ENCODE peak calls at places on chromosomes 2 and 18, in seven cellular contexts. One of them, this sample, is unnamed.
A peak's percentile ranks its signal among the peaks of the same experiment; 100 is the strongest.

GRCh38 chr2:147297820-147298219 is 547.0 kb upstream of the ACVR2A start:
- DNase-seq in trophoblast cell: no peak
- DNase-seq in spleen: no peak
- DNase-seq in BE2C: no peak
- DNase-seq in body of pancreas: no peak
- DNase-seq in HCT116: no peak
- DNase-seq in adrenal gland: no peak
- DNase-seq in this sample: no peak

GRCh38 chr2:131027566-131028528 is 65.4 kb downstream of the FAM168B start:
- DNase-seq in HCT116: no peak
- DNase-seq in body of pancreas: no peak
- DNase-seq in adrenal gland: peak; percentile 9
- DNase-seq in spleen: peak; percentile 59
- DNase-seq in trophoblast cell: no peak
- DNase-seq in BE2C: no peak
- DNase-seq in this sample: no peak

GRCh38 chr2:62785216-62785615 is 79.7 kb downstream of the EHBP1 start:
- DNase-seq in spleen: no peak
- DNase-seq in HCT116: no peak
- DNase-seq in body of pancreas: no peak
- DNase-seq in trophoblast cell: no peak
- DNase-seq in adrenal gland: no peak
- DNase-seq in BE2C: no peak
- DNase-seq in this sample: no peak

GRCh38 chr2:11094021-11094810 is 61.1 kb upstream of the SLC66A3 start:
- DNase-seq in BE2C: no peak
- DNase-seq in adrenal gland: no peak
- DNase-seq in body of pancreas: no peak
- DNase-seq in spleen: no peak
- DNase-seq in trophoblast cell: no peak
- DNase-seq in HCT116: no peak
- DNase-seq in this sample: no peak

GRCh38 chr18:52716926-52717325 is 376.9 kb downstream of the DCC start:
- DNase-seq in HCT116: no peak
- DNase-seq in adrenal gland: peak; percentile 15
- DNase-seq in spleen: no peak
- DNase-seq in BE2C: peak; percentile 4
- DNase-seq in trophoblast cell: peak; percentile 31
- DNase-seq in body of pancreas: peak; percentile 17
- DNase-seq in this sample: no peak

GRCh38 chr18:23936371-23936958 is 78.1 kb upstream of the TTC39C start:
- DNase-seq in trophoblast cell: no peak
- DNase-seq in BE2C: no peak
- DNase-seq in body of pancreas: no peak
- DNase-seq in spleen: no peak
- DNase-seq in HCT116: no peak
- DNase-seq in adrenal gland: no peak
- DNase-seq in this sample: no peak

GRCh38 chr18:46632401-46633089 is 24.5 kb downstream of the LOXHD1 start:
- DNase-seq in adrenal gland: peak; percentile 49
- DNase-seq in body of pancreas: no peak
- DNase-seq in trophoblast cell: no peak
- DNase-seq in HCT116: peak; percentile 53
- DNase-seq in spleen: no peak
- DNase-seq in BE2C: no peak
- DNase-seq in this sample: no peak

GRCh38 chr18:13220326-13220991 is 1.9 kb downstream of the LDLRAD4 start:
- DNase-seq in adrenal gland: no peak
- DNase-seq in BE2C: no peak
- DNase-seq in HCT116: no peak
- DNase-seq in spleen: no peak
- DNase-seq in body of pancreas: no peak
- DNase-seq in trophoblast cell: peak; percentile 20
- DNase-seq in this sample: no peak

GRCh38 chr2:22947741-22948140 is 437.2 kb upstream of the KLHL29 start:
- DNase-seq in body of pancreas: no peak
- DNase-seq in spleen: no peak
- DNase-seq in trophoblast cell: no peak
- DNase-seq in adrenal gland: no peak
- DNase-seq in BE2C: no peak
- DNase-seq in HCT116: no peak
- DNase-seq in this sample: no peak

GRCh38 chr18:45463433-45463832 is 151.8 kb upstream of the SLC14A2 start:
- DNase-seq in BE2C: no peak
- DNase-seq in adrenal gland: no peak
- DNase-seq in body of pancreas: no peak
- DNase-seq in spleen: no peak
- DNase-seq in trophoblast cell: peak; percentile 58
- DNase-seq in HCT116: no peak
- DNase-seq in this sample: no peak

GRCh38 chr2:83224591-83224990 is 1234.5 kb downstream of the SUCLG1 start:
- DNase-seq in spleen: no peak
- DNase-seq in HCT116: no peak
- DNase-seq in trophoblast cell: no peak
- DNase-seq in adrenal gland: no peak
- DNase-seq in BE2C: no peak
- DNase-seq in body of pancreas: no peak
- DNase-seq in this sample: no peak

GRCh38 chr2:169291517-169291916 is 70.8 kb downstream of the LRP2 start:
- DNase-seq in BE2C: no peak
- DNase-seq in HCT116: no peak
- DNase-seq in adrenal gland: no peak
- DNase-seq in body of pancreas: no peak
- DNase-seq in trophoblast cell: peak; percentile 58
- DNase-seq in spleen: no peak
- DNase-seq in this sample: no peak

GRCh38 chr2:114929225-114929624 is 486.8 kb downstream of the DPP10 start:
- DNase-seq in body of pancreas: no peak
- DNase-seq in trophoblast cell: no peak
- DNase-seq in HCT116: no peak
- DNase-seq in adrenal gland: no peak
- DNase-seq in spleen: no peak
- DNase-seq in BE2C: no peak
- DNase-seq in this sample: no peak

GRCh38 chr2:67706082-67706481 is 308.9 kb downstream of the ETAA1 start:
- DNase-seq in trophoblast cell: no peak
- DNase-seq in HCT116: no peak
- DNase-seq in BE2C: no peak
- DNase-seq in body of pancreas: no peak
- DNase-seq in adrenal gland: no peak
- DNase-seq in spleen: no peak
- DNase-seq in this sample: no peak

GRCh38 chr2:118292991-118293390 is 204.7 kb downstream of the INSIG2 start:
- DNase-seq in body of pancreas: no peak
- DNase-seq in spleen: no peak
- DNase-seq in adrenal gland: no peak
- DNase-seq in trophoblast cell: no peak
- DNase-seq in HCT116: no peak
- DNase-seq in BE2C: no peak
- DNase-seq in this sample: no peak

GRCh38 chr2:23379220-23379695 is 5.7 kb upstream of the KLHL29 start:
- DNase-seq in body of pancreas: no peak
- DNase-seq in adrenal gland: no peak
- DNase-seq in spleen: no peak
- DNase-seq in trophoblast cell: no peak
- DNase-seq in HCT116: no peak
- DNase-seq in BE2C: no peak
- DNase-seq in this sample: no peak

GRCh38 chr18:8253943-8254342 is 355.3 kb upstream of the RAB12 start:
- DNase-seq in spleen: no peak
- DNase-seq in body of pancreas: no peak
- DNase-seq in trophoblast cell: no peak
- DNase-seq in BE2C: peak; percentile 57
- DNase-seq in HCT116: no peak
- DNase-seq in adrenal gland: no peak
- DNase-seq in this sample: no peak

GRCh38 chr2:27086722-27087446 is at the start of gene KHK:
- DNase-seq in spleen: peak; percentile 92
- DNase-seq in trophoblast cell: peak; percentile 21
- DNase-seq in BE2C: peak; percentile 75
- DNase-seq in adrenal gland: peak; percentile 49
- DNase-seq in HCT116: no peak
- DNase-seq in body of pancreas: peak; percentile 57
- DNase-seq in this sample: peak; percentile 82

GRCh38 chr2:85925216-85925671 is 36.5 kb upstream of the ST3GAL5 start:
- DNase-seq in spleen: no peak
- DNase-seq in BE2C: no peak
- DNase-seq in trophoblast cell: no peak
- DNase-seq in body of pancreas: no peak
- DNase-seq in HCT116: no peak
- DNase-seq in adrenal gland: no peak
- DNase-seq in this sample: no peak

DNA sequence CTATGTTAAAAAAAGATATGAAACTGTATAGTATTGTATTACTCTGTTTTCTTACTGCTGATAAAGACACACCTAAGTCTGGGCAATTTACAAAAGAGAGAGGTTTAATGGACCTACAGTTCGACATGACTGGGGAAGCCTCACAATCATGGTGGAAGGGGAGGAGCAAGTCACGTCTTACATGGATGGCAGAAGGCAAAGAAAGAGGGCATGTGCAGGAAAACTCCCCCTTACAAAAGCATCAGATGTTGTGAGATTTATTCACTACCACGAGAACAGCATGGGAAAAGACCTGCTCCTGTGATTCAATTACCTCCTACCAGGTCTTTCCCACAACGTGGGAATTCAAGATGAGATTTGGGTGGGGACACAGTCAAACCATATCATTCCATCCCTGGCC is 57.0 kb downstream of the NCOA1 start:
- DNase-seq in adrenal gland: no peak
- DNase-seq in body of pancreas: no peak
- DNase-seq in BE2C: no peak
- DNase-seq in trophoblast cell: no peak
- DNase-seq in spleen: no peak
- DNase-seq in HCT116: no peak
- DNase-seq in this sample: no peak
- H3K9me3 ChIP-seq in adrenal gland: no peaks in the 10 kb centered on the region
- H3K9me3 ChIP-seq in body of pancreas: no peaks in the 10 kb centered on the region
- H3K9me3 ChIP-seq in BE2C: no peaks in the 10 kb centered on the region
- H3K9me3 ChIP-seq in trophoblast cell: peaks cover 3% of the 10 kb centered on the region
- H3K9me3 ChIP-seq in spleen: peaks cover 5% of the 10 kb centered on the region
- H3K9me3 ChIP-seq in HCT116: no peaks in the 10 kb centered on the region
- H3K9me3 ChIP-seq in this sample: no peaks in the 10 kb centered on the region

GRCh38 chr2:157780211-157780610 is 95.9 kb downstream of the ACVR1 start:
- DNase-seq in body of pancreas: no peak
- DNase-seq in trophoblast cell: no peak
- DNase-seq in HCT116: no peak
- DNase-seq in spleen: no peak
- DNase-seq in adrenal gland: no peak
- DNase-seq in BE2C: no peak
- DNase-seq in this sample: no peak

GRCh38 chr2:157783180-157783579 is 93.0 kb downstream of the ACVR1 start:
- DNase-seq in spleen: no peak
- DNase-seq in trophoblast cell: no peak
- DNase-seq in HCT116: no peak
- DNase-seq in adrenal gland: no peak
- DNase-seq in body of pancreas: no peak
- DNase-seq in BE2C: no peak
- DNase-seq in this sample: no peak

GRCh38 chr2:157782057-157782845 is 93.9 kb downstream of the ACVR1 start:
- DNase-seq in BE2C: no peak
- DNase-seq in adrenal gland: no peak
- DNase-seq in body of pancreas: no peak
- DNase-seq in trophoblast cell: no peak
- DNase-seq in HCT116: no peak
- DNase-seq in spleen: no peak
- DNase-seq in this sample: no peak

GRCh38 chr2:157779794-157780193 is 96.3 kb downstream of the ACVR1 start:
- DNase-seq in BE2C: no peak
- DNase-seq in adrenal gland: no peak
- DNase-seq in trophoblast cell: no peak
- DNase-seq in spleen: no peak
- DNase-seq in body of pancreas: no peak
- DNase-seq in HCT116: no peak
- DNase-seq in this sample: no peak

GRCh38 chr2:157777425-157777824 is 98.7 kb downstream of the ACVR1 start:
- DNase-seq in trophoblast cell: peak; percentile 73
- DNase-seq in body of pancreas: peak; percentile 65
- DNase-seq in HCT116: peak; percentile 28
- DNase-seq in spleen: no peak
- DNase-seq in BE2C: peak; percentile 30
- DNase-seq in adrenal gland: peak; percentile 56
- DNase-seq in this sample: peak; percentile 30
- H3K4me1 ChIP-seq in trophoblast cell: no peaks in the 10 kb centered on the region
- H3K4me1 ChIP-seq in body of pancreas: peaks cover 14% of the 10 kb centered on the region
- H3K4me1 ChIP-seq in HCT116: no peaks in the 10 kb centered on the region
- H3K4me1 ChIP-seq in spleen: no peaks in the 10 kb centered on the region
- H3K4me1 ChIP-seq in BE2C: no peaks in the 10 kb centered on the region
- H3K4me1 ChIP-seq in adrenal gland: no peaks in the 10 kb centered on the region
- H3K4me1 ChIP-seq in this sample: peaks cover 12% of the 10 kb centered on the region

DNA sequence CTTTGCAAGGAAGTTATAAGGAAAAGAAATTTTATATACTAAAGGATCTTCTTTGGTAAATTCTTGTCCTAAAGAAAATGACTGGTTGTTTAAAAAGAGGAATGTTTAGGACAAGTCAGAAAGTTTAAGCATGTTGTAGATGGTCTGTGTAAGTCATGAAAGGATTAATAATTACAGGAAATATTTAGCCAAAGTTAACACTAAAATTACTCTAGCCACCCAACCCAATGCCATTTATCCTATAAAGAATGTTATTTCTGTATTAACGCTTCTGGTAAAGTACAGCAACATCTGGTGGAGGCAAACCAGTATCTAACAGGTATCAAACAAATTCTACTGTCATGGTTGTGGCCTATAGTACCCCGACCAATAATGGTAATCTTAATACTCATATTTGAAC is 546.9 kb upstream of the PKDCC start:
- DNase-seq in adrenal gland: no peak
- DNase-seq in body of pancreas: no peak
- DNase-seq in HCT116: no peak
- DNase-seq in BE2C: no peak
- DNase-seq in trophoblast cell: no peak
- DNase-seq in spleen: no peak
- DNase-seq in this sample: no peak
- H3K9me3 ChIP-seq in adrenal gland: peaks cover 14% of the 10 kb centered on the region
- H3K9me3 ChIP-seq in body of pancreas: no peaks in the 10 kb centered on the region
- H3K9me3 ChIP-seq in HCT116: peaks cover 14% of the 10 kb centered on the region
- H3K9me3 ChIP-seq in BE2C: peaks cover 7% of the 10 kb centered on the region
- H3K9me3 ChIP-seq in trophoblast cell: peaks cover 10% of the 10 kb centered on the region
- H3K9me3 ChIP-seq in spleen: peaks cover 57% of the 10 kb centered on the region
- H3K9me3 ChIP-seq in this sample: no peaks in the 10 kb centered on the region

DNA sequence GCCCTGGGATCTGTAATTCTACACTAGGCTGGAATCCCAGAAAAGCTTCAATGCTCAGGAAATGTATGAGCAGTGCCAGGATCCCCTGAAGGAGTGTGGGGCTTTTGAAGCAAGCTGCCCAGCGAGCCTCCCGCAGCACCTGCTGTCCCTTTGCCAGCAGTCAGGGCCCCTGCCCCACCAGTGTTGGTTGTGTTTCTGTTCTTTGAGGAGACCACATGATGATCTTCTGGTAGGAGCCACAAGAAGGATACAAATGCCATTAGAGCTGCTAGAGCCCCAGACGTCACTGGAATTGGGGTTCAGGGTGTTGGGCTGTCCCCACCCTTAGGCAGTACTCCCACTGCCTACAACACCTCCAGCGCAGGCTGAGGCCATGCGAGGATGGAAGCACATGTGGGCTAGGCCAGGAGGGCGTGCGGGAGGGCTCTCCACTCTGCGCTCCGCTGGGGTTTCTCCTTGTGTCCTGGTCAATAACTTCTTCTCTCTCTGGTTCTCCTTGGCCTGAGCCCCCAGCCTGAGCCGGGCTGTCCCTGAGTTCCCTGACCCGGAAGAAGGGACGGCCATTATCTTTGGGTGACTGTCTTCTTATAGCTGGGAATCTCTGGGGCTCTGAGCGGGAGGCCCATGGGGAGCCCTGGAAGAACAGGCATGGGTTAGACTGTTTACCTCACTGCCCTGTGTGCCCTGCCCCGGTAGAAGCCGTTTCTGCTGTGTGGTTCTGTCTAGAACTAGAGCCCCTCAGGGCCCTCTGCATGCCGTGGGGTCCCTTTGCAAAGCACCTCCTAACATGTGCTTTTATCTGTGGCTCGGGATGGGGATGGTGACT is 73.9 kb downstream of the LRRFIP1 start:
- DNase-seq in adrenal gland: no peak
- DNase-seq in HCT116: no peak
- DNase-seq in spleen: peak; percentile 79
- DNase-seq in trophoblast cell: no peak
- DNase-seq in body of pancreas: no peak
- DNase-seq in BE2C: no peak
- DNase-seq in this sample: no peak
- H3K4me1 ChIP-seq in adrenal gland: peaks cover 51% of the 10 kb centered on the region
- H3K4me1 ChIP-seq in HCT116: peaks cover 15% of the 10 kb centered on the region
- H3K4me1 ChIP-seq in spleen: peaks cover 92% of the 10 kb centered on the region
- H3K4me1 ChIP-seq in trophoblast cell: peaks cover 52% of the 10 kb centered on the region
- H3K4me1 ChIP-seq in body of pancreas: peaks cover 57% of the 10 kb centered on the region
- H3K4me1 ChIP-seq in BE2C: peaks cover 47% of the 10 kb centered on the region
- H3K4me1 ChIP-seq in this sample: peaks cover 12% of the 10 kb centered on the region

This sample was measured in HAP-1.